ENCODE peak calls at places on chromosomes 4 and X, in seven cellular contexts. One of them, this sample, is unnamed.
A peak's percentile ranks its signal among the peaks of the same experiment; 100 is the strongest.

GRCh38 chrX:13119386-13119785 is 75.0 kb upstream of the FAM9C start:
- DNase-seq in A549: peak; percentile 57
- DNase-seq in K562: no peak
- DNase-seq in WTC11: no peak
- DNase-seq in HepG2: no peak
- DNase-seq in SK-N-SH: no peak
- DNase-seq in HCT116: no peak
- DNase-seq in this sample: no peak

GRCh38 chrX:34879361-34879760 is 63.2 kb upstream of the FAM47B start:
- DNase-seq in A549: peak; percentile 7
- DNase-seq in K562: no peak
- DNase-seq in WTC11: no peak
- DNase-seq in HepG2: no peak
- DNase-seq in SK-N-SH: no peak
- DNase-seq in HCT116: no peak
- DNase-seq in this sample: no peak

GRCh38 chrX:39418936-39419659 is 617.8 kb downstream of the MID1IP1 start:
- DNase-seq in A549: no peak
- DNase-seq in K562: no peak
- DNase-seq in WTC11: no peak
- DNase-seq in HepG2: no peak
- DNase-seq in SK-N-SH: peak; percentile 39
- DNase-seq in HCT116: no peak
- DNase-seq in this sample: no peak

GRCh38 chr4:96194993-96195392 is 355.1 kb downstream of the PDHA2 start:
- DNase-seq in A549: no peak
- DNase-seq in K562: no peak
- DNase-seq in WTC11: no peak
- DNase-seq in HepG2: no peak
- DNase-seq in SK-N-SH: no peak
- DNase-seq in HCT116: no peak
- DNase-seq in this sample: no peak

GRCh38 chr4:40150932-40151331 is 45.9 kb upstream of the RHOH start:
- DNase-seq in A549: no peak
- DNase-seq in K562: no peak
- DNase-seq in WTC11: no peak
- DNase-seq in HepG2: no peak
- DNase-seq in SK-N-SH: no peak
- DNase-seq in HCT116: no peak
- DNase-seq in this sample: no peak

GRCh38 chr4:152843476-152844107 is 63.8 kb downstream of the ARFIP1 start:
- DNase-seq in A549: no peak
- DNase-seq in K562: no peak
- DNase-seq in WTC11: no peak
- DNase-seq in HepG2: peak; percentile 10
- DNase-seq in SK-N-SH: no peak
- DNase-seq in HCT116: no peak
- DNase-seq in this sample: no peak

GRCh38 chrX:80184854-80185253 is 170.3 kb downstream of the TBX22 start:
- DNase-seq in A549: no peak
- DNase-seq in K562: no peak
- DNase-seq in WTC11: no peak
- DNase-seq in HepG2: no peak
- DNase-seq in SK-N-SH: no peak
- DNase-seq in HCT116: no peak
- DNase-seq in this sample: no peak

GRCh38 chr4:152316969-152317368 is 218.9 kb downstream of the FBXW7 start:
- DNase-seq in A549: no peak
- DNase-seq in K562: no peak
- DNase-seq in WTC11: no peak
- DNase-seq in HepG2: no peak
- DNase-seq in SK-N-SH: no peak
- DNase-seq in HCT116: no peak
- DNase-seq in this sample: no peak

GRCh38 chr4:105966046-105966445 is 70.8 kb downstream of the NPNT start:
- DNase-seq in A549: no peak
- DNase-seq in K562: no peak
- DNase-seq in WTC11: no peak
- DNase-seq in HepG2: no peak
- DNase-seq in SK-N-SH: no peak
- DNase-seq in HCT116: no peak
- DNase-seq in this sample: no peak

GRCh38 chrX:10972731-10973130 is 138.4 kb upstream of the HCCS start:
- DNase-seq in A549: no peak
- DNase-seq in K562: no peak
- DNase-seq in WTC11: no peak
- DNase-seq in HepG2: no peak
- DNase-seq in SK-N-SH: no peak
- DNase-seq in HCT116: no peak
- DNase-seq in this sample: no peak

GRCh38 chr4:150217192-150217591 is 138.9 kb downstream of the DCLK2 start:
- DNase-seq in A549: peak; percentile 68
- DNase-seq in K562: no peak
- DNase-seq in WTC11: no peak
- DNase-seq in HepG2: peak; percentile 16
- DNase-seq in SK-N-SH: no peak
- DNase-seq in HCT116: no peak
- DNase-seq in this sample: no peak

DNA sequence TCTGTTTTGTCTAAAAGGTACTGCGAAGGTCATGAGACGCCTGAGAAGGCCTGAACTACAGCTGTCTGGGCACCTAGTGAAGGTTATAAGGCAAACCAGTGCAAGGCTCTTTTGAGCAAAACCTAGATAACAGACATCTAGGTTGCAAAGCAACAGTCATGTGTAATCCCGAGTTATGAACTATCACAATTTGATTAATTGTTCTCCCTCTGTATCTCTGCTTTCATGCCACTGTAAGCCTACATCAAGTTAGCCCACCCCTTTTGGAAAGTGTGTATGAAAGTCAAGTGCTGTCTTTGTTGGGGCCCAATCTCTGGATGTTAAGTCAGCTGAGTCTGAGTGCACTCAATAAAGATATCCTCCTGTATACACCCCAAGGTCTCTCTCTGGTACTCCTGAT is 31.9 kb upstream of the UGT2B7 start:
- DNase-seq in A549: no peak
- DNase-seq in K562: no peak
- DNase-seq in WTC11: no peak
- DNase-seq in HepG2: no peak
- DNase-seq in SK-N-SH: no peak
- DNase-seq in HCT116: no peak
- DNase-seq in this sample: no peak
- TF ChIP-seq MAX in A549: no peak
- TF ChIP-seq MAX in K562: no peak
- TF ChIP-seq MAX in WTC11: no peak
- TF ChIP-seq MAX in HepG2: no peak
- TF ChIP-seq MAX in SK-N-SH: no peak
- TF ChIP-seq MAX in HCT116: no peak
- TF ChIP-seq MAX in this sample: no peak

DNA sequence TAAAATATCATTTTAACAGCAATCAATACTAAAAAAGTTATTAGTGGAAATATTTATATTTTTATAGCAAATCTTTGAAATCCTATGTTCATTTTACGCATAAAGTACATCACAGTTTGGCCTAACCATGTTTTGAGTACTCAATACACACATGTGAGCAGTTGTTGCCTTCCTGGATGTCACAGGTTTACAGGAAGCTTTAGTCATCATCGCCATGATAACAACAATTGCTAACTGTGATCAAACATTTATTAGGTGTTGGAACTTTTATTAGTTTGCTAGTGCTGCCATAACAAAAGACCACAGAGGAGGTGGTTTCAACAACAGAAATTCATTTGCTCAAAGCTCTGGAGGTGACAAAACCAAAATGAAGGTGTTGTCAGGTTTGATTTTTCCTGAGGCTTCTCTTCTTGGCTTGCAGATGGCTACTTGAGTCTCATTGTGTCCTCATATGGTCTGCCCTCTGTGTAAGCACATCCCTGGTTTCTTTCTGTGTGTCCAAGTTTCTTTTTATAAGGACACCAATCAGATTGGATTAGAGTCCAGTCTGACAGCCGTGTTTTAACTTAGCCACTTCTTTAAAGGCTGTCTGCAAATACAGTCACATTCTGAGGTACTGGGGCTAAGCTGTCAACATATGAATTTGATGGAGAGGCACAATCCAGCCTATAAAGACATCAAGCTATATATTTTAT is 43.1 kb upstream of the BOD1L1 start:
- DNase-seq in A549: no peak
- DNase-seq in K562: no peak
- DNase-seq in WTC11: no peak
- DNase-seq in HepG2: no peak
- DNase-seq in SK-N-SH: no peak
- DNase-seq in HCT116: no peak
- DNase-seq in this sample: no peak
- TF ChIP-seq MAX in A549: no peak
- TF ChIP-seq MAX in K562: no peak
- TF ChIP-seq MAX in WTC11: no peak
- TF ChIP-seq MAX in HepG2: no peak
- TF ChIP-seq MAX in SK-N-SH: no peak
- TF ChIP-seq MAX in HCT116: no peak
- TF ChIP-seq MAX in this sample: no peak

GRCh38 chrX:46965125-46965758 is 53.0 kb downstream of the JADE3 start:
- DNase-seq in A549: no peak
- DNase-seq in K562: no peak
- DNase-seq in WTC11: no peak
- DNase-seq in HepG2: no peak
- DNase-seq in SK-N-SH: no peak
- DNase-seq in HCT116: no peak
- DNase-seq in this sample: no peak
- TF ChIP-seq MAX in A549: no peak
- TF ChIP-seq MAX in K562: no peak
- TF ChIP-seq MAX in WTC11: no peak
- TF ChIP-seq MAX in HepG2: no peak
- TF ChIP-seq MAX in SK-N-SH: no peak
- TF ChIP-seq MAX in HCT116: no peak
- TF ChIP-seq MAX in this sample: no peak

GRCh38 chrX:69215161-69215560 is 49.9 kb upstream of the PJA1 start:
- DNase-seq in A549: no peak
- DNase-seq in K562: no peak
- DNase-seq in WTC11: no peak
- DNase-seq in HepG2: no peak
- DNase-seq in SK-N-SH: no peak
- DNase-seq in HCT116: no peak
- DNase-seq in this sample: no peak
- TF ChIP-seq MAX in A549: no peak
- TF ChIP-seq MAX in K562: no peak
- TF ChIP-seq MAX in WTC11: no peak
- TF ChIP-seq MAX in HepG2: no peak
- TF ChIP-seq MAX in SK-N-SH: no peak
- TF ChIP-seq MAX in HCT116: no peak
- TF ChIP-seq MAX in this sample: no peak

This sample was measured in NB4.